ENCODE peak calls at places on chromosomes 1 and 21, in seven cellular contexts. R is neuronal stem cell, L is H9, M is mesendoderm, O is H1, W is mesenchymal stem cell, Z is trophoblast cell. Y is an unnamed sample.
A peak's percentile ranks its signal among the peaks of the same experiment; 100 is the strongest.

GRCh38 chr1:15974855-15975254 is 1.0 kb downstream of the ZBTB17 start:
- DNase-seq in O (no peak), Z (no peak), W (peak; percentile 50), R (no peak), M (no peak), L (no peak), Y (no peak)

GRCh38 chr1:111738436-111739221 is 566 bp downstream of the INKA2 start:
- DNase-seq in M (peak; percentile 75), R (no peak), L (peak; percentile 82), W (peak; percentile 82), Z (peak; percentile 36), O (no peak), Y (peak; percentile 49)

GRCh38 chr1:42319128-42319851 is 15.7 kb downstream of the FOXJ3 start:
- DNase-seq in W (peak; percentile 51), M (no peak), O (no peak), L (no peak), Z (no peak), R (no peak), Y (peak; percentile 77)

GRCh38 chr1:118104956-118105355 is 80.1 kb downstream of the SPAG17 start:
- DNase-seq in M (no peak), L (no peak), R (no peak), Z (no peak), W (no peak), O (no peak), Y (no peak)

GRCh38 chr1:246609632-246610031 is 43.4 kb downstream of the CNST start:
- DNase-seq in O (no peak), R (no peak), L (no peak), W (peak; percentile 29), M (no peak), Z (no peak), Y (no peak)

GRCh38 chr1:165169028-165169427 is 187.5 kb downstream of the LMX1A start:
- DNase-seq in L (no peak), R (no peak), W (no peak), Z (peak; percentile 93), O (no peak), M (peak; percentile 45), Y (no peak)

GRCh38 chr1:1911390-1912041 is 3.5 kb upstream of the CALML6 start:
- DNase-seq in R (no peak), O (no peak), W (no peak), L (peak; percentile 27), M (no peak), Z (no peak), Y (no peak)

GRCh38 chr1:223641523-223642039 is 23.9 kb downstream of the CAPN8 start:
- DNase-seq in O (no peak), W (no peak), M (peak; percentile 23), R (no peak), L (no peak), Z (no peak), Y (no peak)

GRCh38 chr1:57040831-57041230 is 75.0 kb upstream of the C8B start:
- DNase-seq in R (no peak), M (no peak), O (no peak), Z (no peak), W (no peak), L (no peak), Y (no peak)

GRCh38 chr21:28982637-28983036 is 10.0 kb downstream of the LTN1 start:
- DNase-seq in R (no peak), M (no peak), L (no peak), Z (no peak), W (no peak), O (no peak), Y (no peak)

GRCh38 chr21:28991861-28992525 is 684 bp downstream of the LTN1 start:
- DNase-seq in L (no peak), W (no peak), R (no peak), M (peak; percentile 27), Z (no peak), O (no peak), Y (no peak)

DNA sequence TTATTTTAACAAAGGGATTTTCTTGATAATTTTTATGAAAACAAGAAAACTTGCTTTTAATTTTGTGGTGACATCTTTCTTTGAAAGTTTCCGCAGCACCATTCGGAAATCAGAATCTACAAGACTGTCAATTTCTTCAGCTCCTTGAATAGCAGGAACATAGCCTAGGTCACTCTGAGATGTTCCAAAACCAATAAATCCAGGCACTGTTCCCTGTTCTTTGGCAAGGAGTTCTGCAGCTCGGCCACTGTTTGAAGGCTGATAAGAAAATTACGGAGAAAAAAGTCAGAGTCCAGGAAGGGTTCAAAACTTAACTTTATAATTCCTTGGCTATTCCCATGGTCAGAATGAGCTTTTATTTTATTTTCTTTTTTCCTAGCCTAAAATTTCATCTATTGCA is 6.0 kb downstream of the LTN1 start:
- DNase-seq in L (no peak), O (no peak), W (no peak), M (no peak), Z (no peak), R (no peak), Y (no peak)
- H3K79me1 ChIP-seq in L (peaks cover 5% of the 10 kb centered on the region), O (no peaks in the 10 kb centered on the region), W (peaks cover 14% of the 10 kb centered on the region), M (peaks cover 4% of the 10 kb centered on the region), Z (no peaks in the 10 kb centered on the region), R (no peaks in the 10 kb centered on the region), Y (peaks cover 10% of the 10 kb centered on the region)

DNA sequence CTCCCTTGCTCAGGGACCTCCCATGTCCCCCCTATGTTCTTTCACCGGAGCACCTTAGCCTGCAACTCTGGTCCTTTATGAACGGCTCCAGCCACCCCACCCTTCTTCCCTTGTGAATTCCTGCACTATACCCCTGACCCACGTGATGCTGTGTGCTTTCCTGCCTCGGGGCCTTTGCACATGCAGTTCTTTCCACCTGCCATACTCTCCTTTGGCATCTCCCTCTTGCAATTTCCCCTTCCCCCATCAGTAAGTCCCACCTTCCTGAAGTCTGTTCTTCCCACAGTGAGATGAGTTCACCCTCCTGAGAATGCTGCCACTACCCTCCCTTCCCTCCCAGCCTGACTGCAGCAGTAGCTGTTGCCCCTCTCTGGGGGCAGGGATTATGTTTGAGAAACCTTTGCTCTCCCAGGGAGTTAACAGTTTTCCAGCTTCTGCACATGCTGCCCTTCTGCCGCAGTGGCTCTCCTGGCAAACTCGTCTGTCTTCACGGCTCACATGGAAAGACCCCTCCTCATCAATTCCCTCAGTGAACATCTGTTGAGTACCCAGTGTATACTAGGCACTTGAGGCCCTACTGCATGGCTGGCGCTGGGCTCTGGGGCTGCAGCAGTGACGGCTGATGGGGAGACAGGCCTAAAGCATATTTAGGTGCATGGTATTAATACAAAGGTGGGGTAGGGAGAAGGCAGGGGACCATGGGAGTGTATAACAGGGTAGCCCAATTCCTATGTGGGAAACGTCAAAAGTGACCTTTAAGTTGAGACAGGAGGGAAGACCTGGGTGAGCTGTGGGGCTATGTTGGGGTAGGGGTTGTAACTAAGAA is 9.7 kb downstream of the ZNF362 start:
- DNase-seq in Z (no peak), W (no peak), O (no peak), L (no peak), R (no peak), M (no peak), Y (no peak)
- H3K79me1 ChIP-seq in Z (no peaks in the 10 kb centered on the region), W (peaks cover 53% of the 10 kb centered on the region), O (peaks cover 20% of the 10 kb centered on the region), L (no peaks in the 10 kb centered on the region), R (peaks cover 17% of the 10 kb centered on the region), M (peaks cover 32% of the 10 kb centered on the region), Y (peaks cover 84% of the 10 kb centered on the region)

GRCh38 chr1:156379420-156380165 is 10.6 kb downstream of the RHBG start:
- DNase-seq in L (no peak), M (peak; percentile 91), W (peak; percentile 33), O (no peak), R (no peak), Z (no peak), Y (peak; percentile 5)
- H3K79me1 ChIP-seq in L (no peaks in the 10 kb centered on the region), M (no peaks in the 10 kb centered on the region), W (no peaks in the 10 kb centered on the region), O (no peaks in the 10 kb centered on the region), R (no peaks in the 10 kb centered on the region), Z (peaks cover 8% of the 10 kb centered on the region), Y (no peaks in the 10 kb centered on the region)

DNA sequence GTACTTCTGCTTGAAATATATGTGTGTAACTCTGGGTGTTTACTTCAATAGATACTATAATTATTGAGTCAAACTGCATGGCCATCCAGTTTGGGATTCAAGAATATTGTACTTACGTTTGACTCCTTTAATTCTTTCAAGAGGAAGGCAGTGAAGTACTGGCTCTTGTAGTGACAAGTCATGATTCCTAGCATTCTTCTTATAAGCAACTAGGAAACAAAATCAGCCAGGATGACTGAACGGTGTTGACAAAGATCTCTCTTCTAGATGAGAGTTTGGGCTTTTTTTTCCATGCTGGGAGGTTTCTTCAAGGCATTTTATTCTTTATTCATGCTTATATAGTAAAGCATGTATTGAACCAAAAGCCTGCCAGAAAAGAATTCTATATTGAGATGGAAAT is 58.3 kb downstream of the CLEC20A start:
- DNase-seq in L (no peak), O (no peak), W (peak; percentile 24), R (peak; percentile 9), Z (peak; percentile 10), M (peak; percentile 46), Y (peak; percentile 16)
- H3K79me1 ChIP-seq in L (no peaks in the 10 kb centered on the region), O (no peaks in the 10 kb centered on the region), W (peaks cover 7% of the 10 kb centered on the region), R (no peaks in the 10 kb centered on the region), Z (no peaks in the 10 kb centered on the region), M (no peaks in the 10 kb centered on the region), Y (no peaks in the 10 kb centered on the region)

GRCh38 chr1:152745289-152745704 is 12.5 kb upstream of the KPRP start:
- DNase-seq in L (no peak), O (no peak), Z (peak; percentile 44), R (no peak), M (no peak), W (no peak), Y (peak; percentile 47)
- H3K79me1 ChIP-seq in L (no peaks in the 10 kb centered on the region), O (no peaks in the 10 kb centered on the region), Z (no peaks in the 10 kb centered on the region), R (no peaks in the 10 kb centered on the region), M (no peaks in the 10 kb centered on the region), W (no peaks in the 10 kb centered on the region), Y (no peaks in the 10 kb centered on the region)

GRCh38 chr1:187283984-187284383 is 455.2 kb downstream of the PLA2G4A start:
- DNase-seq in W (no peak), M (no peak), R (no peak), O (no peak), Z (no peak), L (no peak), Y (no peak)

GRCh38 chr1:187280051-187280450 is 451.3 kb downstream of the PLA2G4A start:
- DNase-seq in L (no peak), M (no peak), W (no peak), Z (no peak), O (no peak), R (no peak), Y (no peak)

GRCh38 chr1:187276677-187277076 is 447.9 kb downstream of the PLA2G4A start:
- DNase-seq in R (no peak), O (no peak), W (no peak), Z (no peak), M (no peak), L (no peak), Y (no peak)

GRCh38 chr1:187275985-187276580 is 447.3 kb downstream of the PLA2G4A start:
- DNase-seq in Z (no peak), O (no peak), L (no peak), W (no peak), M (no peak), R (no peak), Y (no peak)

DNA sequence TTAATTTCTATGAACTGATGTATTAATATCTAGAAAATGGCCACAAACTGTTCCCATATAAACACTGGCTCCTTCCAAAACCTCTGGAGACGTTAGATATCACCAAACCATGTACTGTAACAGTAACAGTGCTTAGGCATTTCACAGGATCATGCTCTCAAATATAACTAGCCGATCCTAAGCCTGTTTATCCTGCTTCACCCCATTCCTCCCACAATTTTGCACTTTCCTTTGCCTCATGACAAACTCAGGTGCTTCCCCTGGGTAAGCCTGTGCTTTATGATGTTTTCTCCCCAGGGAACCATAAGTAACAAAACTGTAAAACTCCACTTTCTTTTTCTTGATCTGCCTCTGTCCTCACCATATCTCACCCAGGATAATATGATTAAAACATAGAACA is 452.3 kb downstream of the PLA2G4A start:
- DNase-seq in Z (no peak), O (no peak), W (no peak), M (no peak), R (no peak), L (no peak), Y (no peak)
- H3K79me1 ChIP-seq in Z (no peaks in the 10 kb centered on the region), O (no peaks in the 10 kb centered on the region), W (no peaks in the 10 kb centered on the region), M (no peaks in the 10 kb centered on the region), R (no peaks in the 10 kb centered on the region), L (no peaks in the 10 kb centered on the region), Y (no peaks in the 10 kb centered on the region)

Y was measured in IMR-90.